ENCODE peak calls at places on chromosomes 7 and 10, in six cellular contexts. One of them, this sample, is unnamed.

GRCh38 chr7:39695852-39696586 is 72.6 kb downstream of the RALA start:
- DNase-seq in naive thymus-derived CD4-positive, alpha-beta T cell: no peak
- DNase-seq in right atrium auricular region: no peak
- DNase-seq in iPS DF 6.9: no peak
- DNase-seq in A549: no peak
- DNase-seq in cardiac muscle cell: no peak
- DNase-seq in this sample: no peak

GRCh38 chr10:111482621-111483216 is 405.9 kb downstream of the ADRA2A start:
- DNase-seq in naive thymus-derived CD4-positive, alpha-beta T cell: no peak
- DNase-seq in right atrium auricular region: no peak
- DNase-seq in iPS DF 6.9: no peak
- DNase-seq in cardiac muscle cell: no peak
- DNase-seq in A549: no peak
- DNase-seq in this sample: no peak

GRCh38 chr10:62651341-62651740 is 153.2 kb upstream of the ADO start:
- DNase-seq in iPS DF 6.9: no peak
- DNase-seq in cardiac muscle cell: no peak
- DNase-seq in naive thymus-derived CD4-positive, alpha-beta T cell: no peak
- DNase-seq in right atrium auricular region: no peak
- DNase-seq in A549: no peak
- DNase-seq in this sample: no peak

GRCh38 chr10:12500406-12501303 is 151.3 kb downstream of the CAMK1D start:
- DNase-seq in cardiac muscle cell: peak; percentile 45
- DNase-seq in right atrium auricular region: peak; percentile 53
- DNase-seq in iPS DF 6.9: no peak
- DNase-seq in A549: no peak
- DNase-seq in naive thymus-derived CD4-positive, alpha-beta T cell: no peak
- DNase-seq in this sample: peak; percentile 52

GRCh38 chr7:154777489-154777888 is 225.4 kb downstream of the PAXIP1 start:
- DNase-seq in naive thymus-derived CD4-positive, alpha-beta T cell: no peak
- DNase-seq in A549: no peak
- DNase-seq in right atrium auricular region: no peak
- DNase-seq in iPS DF 6.9: no peak
- DNase-seq in cardiac muscle cell: no peak
- DNase-seq in this sample: no peak

GRCh38 chr7:28408974-28409715 is 3.2 kb upstream of the CREB5 start:
- DNase-seq in iPS DF 6.9: no peak
- DNase-seq in A549: peak; percentile 85
- DNase-seq in right atrium auricular region: peak; percentile 100
- DNase-seq in cardiac muscle cell: peak; percentile 97
- DNase-seq in naive thymus-derived CD4-positive, alpha-beta T cell: no peak
- DNase-seq in this sample: peak; percentile 99

GRCh38 chr7:22564511-22565045 is 64.6 kb upstream of the STEAP1B start:
- DNase-seq in cardiac muscle cell: peak; percentile 96
- DNase-seq in iPS DF 6.9: no peak
- DNase-seq in A549: no peak
- DNase-seq in naive thymus-derived CD4-positive, alpha-beta T cell: no peak
- DNase-seq in right atrium auricular region: peak; percentile 64
- DNase-seq in this sample: no peak

GRCh38 chr7:148182264-148182663 is 408.3 kb upstream of the C7orf33 start:
- DNase-seq in A549: no peak
- DNase-seq in cardiac muscle cell: peak; percentile 77
- DNase-seq in right atrium auricular region: no peak
- DNase-seq in naive thymus-derived CD4-positive, alpha-beta T cell: no peak
- DNase-seq in iPS DF 6.9: no peak
- DNase-seq in this sample: no peak

GRCh38 chr10:70135684-70136083 is 3.1 kb upstream of the AIFM2 start:
- DNase-seq in right atrium auricular region: peak; percentile 16
- DNase-seq in cardiac muscle cell: no peak
- DNase-seq in iPS DF 6.9: no peak
- DNase-seq in A549: no peak
- DNase-seq in naive thymus-derived CD4-positive, alpha-beta T cell: no peak
- DNase-seq in this sample: no peak

GRCh38 chr10:103849880-103850571 is 5.3 kb downstream of the SH3PXD2A start:
- DNase-seq in cardiac muscle cell: peak; percentile 76
- DNase-seq in A549: no peak
- DNase-seq in right atrium auricular region: peak; percentile 87
- DNase-seq in iPS DF 6.9: no peak
- DNase-seq in naive thymus-derived CD4-positive, alpha-beta T cell: no peak
- DNase-seq in this sample: peak; percentile 88

GRCh38 chr10:126315471-126316177 is 72.7 kb downstream of the ADAM12 start:
- DNase-seq in naive thymus-derived CD4-positive, alpha-beta T cell: no peak
- DNase-seq in right atrium auricular region: no peak
- DNase-seq in A549: no peak
- DNase-seq in cardiac muscle cell: peak; percentile 85
- DNase-seq in iPS DF 6.9: no peak
- DNase-seq in this sample: no peak

GRCh38 chr7:47449810-47450586 is 131.9 kb downstream of the TNS3 start:
- DNase-seq in right atrium auricular region: no peak
- DNase-seq in iPS DF 6.9: no peak
- DNase-seq in cardiac muscle cell: peak; percentile 30
- DNase-seq in naive thymus-derived CD4-positive, alpha-beta T cell: no peak
- DNase-seq in A549: no peak
- DNase-seq in this sample: no peak

GRCh38 chr10:93026072-93026471 is 34.5 kb upstream of the CYP26C1 start:
- DNase-seq in naive thymus-derived CD4-positive, alpha-beta T cell: no peak
- DNase-seq in cardiac muscle cell: no peak
- DNase-seq in A549: no peak
- DNase-seq in iPS DF 6.9: no peak
- DNase-seq in right atrium auricular region: no peak
- DNase-seq in this sample: no peak

GRCh38 chr10:71964669-71965515 is 697 bp downstream of the CHST3 start:
- DNase-seq in naive thymus-derived CD4-positive, alpha-beta T cell: peak; percentile 24
- DNase-seq in A549: peak; percentile 42
- DNase-seq in right atrium auricular region: peak; percentile 88
- DNase-seq in cardiac muscle cell: peak; percentile 81
- DNase-seq in iPS DF 6.9: no peak
- DNase-seq in this sample: peak; percentile 93

GRCh38 chr7:152571031-152571430 is 104.9 kb downstream of the XRCC2 start:
- DNase-seq in cardiac muscle cell: peak; percentile 30
- DNase-seq in A549: no peak
- DNase-seq in naive thymus-derived CD4-positive, alpha-beta T cell: no peak
- DNase-seq in right atrium auricular region: no peak
- DNase-seq in iPS DF 6.9: no peak
- DNase-seq in this sample: no peak

GRCh38 chr10:42691361-42692120 is 53.2 kb upstream of the ZNF33B start:
- DNase-seq in right atrium auricular region: no peak
- DNase-seq in naive thymus-derived CD4-positive, alpha-beta T cell: no peak
- DNase-seq in cardiac muscle cell: no peak
- DNase-seq in iPS DF 6.9: no peak
- DNase-seq in A549: no peak
- DNase-seq in this sample: no peak

GRCh38 chr7:84536256-84536870 is 341.8 kb upstream of the SEMA3A start:
- DNase-seq in right atrium auricular region: no peak
- DNase-seq in A549: peak; percentile 93
- DNase-seq in cardiac muscle cell: peak; percentile 9
- DNase-seq in naive thymus-derived CD4-positive, alpha-beta T cell: no peak
- DNase-seq in iPS DF 6.9: no peak
- DNase-seq in this sample: no peak

GRCh38 chr7:34066968-34067367 is 161.6 kb downstream of the BMPER start:
- DNase-seq in A549: no peak
- DNase-seq in right atrium auricular region: no peak
- DNase-seq in naive thymus-derived CD4-positive, alpha-beta T cell: no peak
- DNase-seq in cardiac muscle cell: no peak
- DNase-seq in iPS DF 6.9: no peak
- DNase-seq in this sample: no peak

GRCh38 chr7:50953820-50954219 is 171.1 kb upstream of the GRB10 start:
- DNase-seq in cardiac muscle cell: peak; percentile 47
- DNase-seq in naive thymus-derived CD4-positive, alpha-beta T cell: no peak
- DNase-seq in right atrium auricular region: no peak
- DNase-seq in A549: no peak
- DNase-seq in iPS DF 6.9: no peak
- DNase-seq in this sample: no peak

GRCh38 chr10:69801434-69802315 is at the start of gene COL13A1:
- DNase-seq in naive thymus-derived CD4-positive, alpha-beta T cell: no peak
- DNase-seq in iPS DF 6.9: no peak
- DNase-seq in cardiac muscle cell: peak; percentile 72
- DNase-seq in right atrium auricular region: peak; percentile 64
- DNase-seq in A549: peak; percentile 35
- DNase-seq in this sample: peak; percentile 80

GRCh38 chr7:50431316-50431715 is 18.8 kb downstream of the FIGNL1 start:
- DNase-seq in A549: no peak
- DNase-seq in naive thymus-derived CD4-positive, alpha-beta T cell: no peak
- DNase-seq in iPS DF 6.9: no peak
- DNase-seq in cardiac muscle cell: no peak
- DNase-seq in right atrium auricular region: no peak
- DNase-seq in this sample: no peak

GRCh38 chr10:130746311-130746710 is 565.2 kb downstream of the TCERG1L start:
- DNase-seq in cardiac muscle cell: no peak
- DNase-seq in A549: no peak
- DNase-seq in iPS DF 6.9: no peak
- DNase-seq in naive thymus-derived CD4-positive, alpha-beta T cell: no peak
- DNase-seq in right atrium auricular region: no peak
- DNase-seq in this sample: no peak

GRCh38 chr10:49484501-49485230 is 54.3 kb downstream of the ERCC6 start:
- DNase-seq in cardiac muscle cell: peak; percentile 39
- DNase-seq in right atrium auricular region: no peak
- DNase-seq in naive thymus-derived CD4-positive, alpha-beta T cell: no peak
- DNase-seq in A549: no peak
- DNase-seq in iPS DF 6.9: no peak
- DNase-seq in this sample: no peak

GRCh38 chr7:113945018-113945938 is 26.5 kb upstream of the PPP1R3A start:
- DNase-seq in cardiac muscle cell: no peak
- DNase-seq in naive thymus-derived CD4-positive, alpha-beta T cell: no peak
- DNase-seq in iPS DF 6.9: no peak
- DNase-seq in right atrium auricular region: no peak
- DNase-seq in A549: no peak
- DNase-seq in this sample: no peak

GRCh38 chr10:89296227-89296648 is 5.6 kb upstream of the IFIT2 start:
- DNase-seq in right atrium auricular region: no peak
- DNase-seq in A549: no peak
- DNase-seq in iPS DF 6.9: no peak
- DNase-seq in naive thymus-derived CD4-positive, alpha-beta T cell: no peak
- DNase-seq in cardiac muscle cell: peak; percentile 75
- DNase-seq in this sample: no peak

DNA sequence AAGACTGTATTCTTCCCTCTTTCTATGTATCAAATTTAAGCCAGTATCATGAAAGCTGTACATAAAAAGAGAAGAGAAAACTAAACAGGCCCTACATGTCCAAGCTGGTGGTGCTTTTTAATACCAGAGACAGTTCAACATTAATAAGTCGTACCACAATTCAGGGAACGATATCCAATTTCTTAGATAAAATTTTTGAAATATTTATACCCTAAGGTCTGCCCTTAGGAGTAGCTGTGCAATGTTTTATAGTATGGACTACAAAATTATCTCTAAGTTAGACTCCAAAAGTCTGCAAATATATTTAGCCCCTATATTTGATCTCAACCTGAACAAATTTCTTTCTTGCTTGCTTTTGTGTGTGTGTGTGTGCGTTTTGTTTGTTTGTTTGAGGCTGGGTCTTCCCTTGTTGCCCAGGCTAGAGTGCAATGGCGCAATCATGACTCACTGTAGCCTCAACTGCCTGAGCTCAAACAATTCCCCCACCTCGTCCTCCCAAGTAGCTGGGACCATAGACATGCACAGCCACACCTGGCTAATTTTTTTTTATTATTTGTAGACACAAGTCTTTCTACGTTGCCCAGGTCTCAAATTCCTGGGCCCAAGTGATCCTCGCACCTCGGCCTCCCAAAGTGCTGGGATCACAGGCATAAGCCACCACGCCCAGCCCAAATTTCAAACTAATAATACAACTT is 13.2 kb downstream of the ARHGAP19 start:
- DNase-seq in A549: peak; percentile 81
- DNase-seq in right atrium auricular region: no peak
- DNase-seq in cardiac muscle cell: peak; percentile 71
- DNase-seq in iPS DF 6.9: no peak
- DNase-seq in naive thymus-derived CD4-positive, alpha-beta T cell: no peak
- DNase-seq in this sample: no peak
- H3K4me3 ChIP-seq in A549: no peak overlapping the region
- H3K4me3 ChIP-seq in right atrium auricular region: no peak overlapping the region
- H3K4me3 ChIP-seq in cardiac muscle cell: no peak overlapping the region
- H3K4me3 ChIP-seq in iPS DF 6.9: no peak overlapping the region
- H3K4me3 ChIP-seq in naive thymus-derived CD4-positive, alpha-beta T cell: no peak overlapping the region
- H3K4me3 ChIP-seq in this sample: no peak overlapping the region

DNA sequence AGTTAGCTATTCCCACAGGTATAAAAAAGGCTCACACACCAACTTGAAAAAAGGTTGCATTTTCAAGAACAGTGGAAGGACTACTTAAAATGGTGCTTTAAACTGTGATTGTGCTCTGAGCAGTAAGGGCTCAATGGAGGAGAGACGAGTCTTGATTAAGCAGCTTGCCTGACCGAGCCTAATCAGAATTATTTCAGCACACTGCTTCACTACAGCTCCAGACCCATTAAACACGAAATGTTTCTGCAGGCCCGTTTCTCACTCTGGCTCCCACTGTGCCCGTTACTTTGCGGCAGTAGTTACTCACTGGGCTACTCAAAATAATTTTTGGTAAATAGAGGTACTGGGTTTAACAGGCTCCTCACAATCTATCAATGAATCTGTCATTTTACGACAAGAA is 126.0 kb downstream of the NRCAM start:
- DNase-seq in right atrium auricular region: no peak
- DNase-seq in A549: no peak
- DNase-seq in cardiac muscle cell: no peak
- DNase-seq in iPS DF 6.9: no peak
- DNase-seq in naive thymus-derived CD4-positive, alpha-beta T cell: no peak
- DNase-seq in this sample: no peak
- H3K4me1 ChIP-seq in right atrium auricular region: no peaks in the 10 kb centered on the region
- H3K4me1 ChIP-seq in A549: peaks cover 34% of the 10 kb centered on the region
- H3K4me1 ChIP-seq in cardiac muscle cell: no peaks in the 10 kb centered on the region
- H3K4me1 ChIP-seq in iPS DF 6.9: peaks cover 1% of the 10 kb centered on the region
- H3K4me1 ChIP-seq in naive thymus-derived CD4-positive, alpha-beta T cell: no peaks in the 10 kb centered on the region
- H3K4me1 ChIP-seq in this sample: no peaks in the 10 kb centered on the region

GRCh38 chr7:35257251-35258124 is 3.6 kb upstream of the TBX20 start:
- DNase-seq in A549: no peak
- DNase-seq in iPS DF 6.9: no peak
- DNase-seq in naive thymus-derived CD4-positive, alpha-beta T cell: no peak
- DNase-seq in cardiac muscle cell: peak; percentile 72
- DNase-seq in right atrium auricular region: no peak
- DNase-seq in this sample: no peak
- H3K4me3 ChIP-seq in A549: no peak overlapping the region
- H3K4me3 ChIP-seq in iPS DF 6.9: peak overlapping the region; percentile 16
- H3K4me3 ChIP-seq in naive thymus-derived CD4-positive, alpha-beta T cell: no peak overlapping the region
- H3K4me3 ChIP-seq in cardiac muscle cell: peak overlapping the region; percentile 86
- H3K4me3 ChIP-seq in right atrium auricular region: peak overlapping the region; percentile 83
- H3K4me3 ChIP-seq in this sample: no peak overlapping the region

GRCh38 chr10:117532003-117532385 is 10.6 kb upstream of the EMX2 start:
- DNase-seq in cardiac muscle cell: no peak
- DNase-seq in right atrium auricular region: no peak
- DNase-seq in iPS DF 6.9: no peak
- DNase-seq in A549: no peak
- DNase-seq in naive thymus-derived CD4-positive, alpha-beta T cell: no peak
- DNase-seq in this sample: no peak
- H3K4me1 ChIP-seq in cardiac muscle cell: peaks cover 6% of the 10 kb centered on the region
- H3K4me1 ChIP-seq in right atrium auricular region: peaks cover 29% of the 10 kb centered on the region
- H3K4me1 ChIP-seq in iPS DF 6.9: peaks cover 1% of the 10 kb centered on the region
- H3K4me1 ChIP-seq in A549: peaks cover 8% of the 10 kb centered on the region
- H3K4me1 ChIP-seq in naive thymus-derived CD4-positive, alpha-beta T cell: no peaks in the 10 kb centered on the region
- H3K4me1 ChIP-seq in this sample: peaks cover 15% of the 10 kb centered on the region

This sample was measured in ascending aorta.